ENCODE peak calls at places on chromosomes 13 and 19, in four cellular contexts. Q, A, I and V are unnamed samples.

GRCh38 chr19:38665950-38666661 is 18.7 kb downstream of the ACTN4 start:
- DNase-seq in Q (no peak), A (peak; percentile 93), I (no peak), V (no peak)

GRCh38 chr13:31334547-31334946 is 134.8 kb downstream of the B3GLCT start:
- DNase-seq in Q (no peak), A (no peak), I (no peak), V (no peak)

GRCh38 chr13:97423300-97424045 is 10.5 kb upstream of the RAP2A start:
- DNase-seq in Q (no peak), A (no peak), I (no peak), V (no peak)

GRCh38 chr13:50783940-50784339 is 59.6 kb downstream of the DLEU7 start:
- DNase-seq in Q (no peak), A (no peak), I (no peak), V (no peak)

GRCh38 chr13:41837668-41838067 is 123.2 kb downstream of the VWA8 start:
- DNase-seq in Q (no peak), A (no peak), I (no peak), V (no peak)

GRCh38 chr13:102598061-102598460 is 1.3 kb downstream of the TPP2 start:
- DNase-seq in Q (no peak), A (no peak), I (peak; percentile 22), V (no peak)

GRCh38 chr13:29901714-29902631 is 51.6 kb upstream of the UBL3 start:
- DNase-seq in Q (no peak), A (no peak), I (peak; percentile 75), V (peak; percentile 71)

GRCh38 chr19:49057636-49058234 is at the start of gene CGB7:
- DNase-seq in Q (peak; percentile 30), A (no peak), I (peak; percentile 92), V (peak; percentile 54)

GRCh38 chr19:45848922-45849321 is 14.0 kb downstream of the SYMPK start:
- DNase-seq in Q (no peak), A (no peak), I (no peak), V (no peak)

GRCh38 chr19:32771596-32771995 is 52.0 kb downstream of the TDRD12 start:
- DNase-seq in Q (no peak), A (no peak), I (no peak), V (no peak)

GRCh38 chr19:33100894-33101644 is 20.1 kb downstream of the GPATCH1 start:
- DNase-seq in Q (no peak), A (no peak), I (no peak), V (no peak)

GRCh38 chr19:52535831-52536800 is 8.6 kb downstream of the ZNF808 start:
- DNase-seq in Q (no peak), A (no peak), I (peak; percentile 94), V (no peak)

GRCh38 chr19:37987356-37988332 is 80.6 kb downstream of the SIPA1L3 start:
- DNase-seq in Q (no peak), A (no peak), I (no peak), V (no peak)

GRCh38 chr13:25046985-25047660 is 48.8 kb upstream of the PABPC3 start:
- DNase-seq in Q (no peak), A (no peak), I (peak; percentile 56), V (peak; percentile 16)

GRCh38 chr19:2578391-2578826 is 102.5 kb downstream of the GADD45B start:
- DNase-seq in Q (no peak), A (no peak), I (peak; percentile 80), V (peak; percentile 71)

GRCh38 chr13:50387124-50387581 is 371.9 kb downstream of the KCNRG start:
- DNase-seq in Q (peak; percentile 35), A (no peak), I (peak; percentile 46), V (peak; percentile 71)

GRCh38 chr13:45396548-45397095 is 21.6 kb downstream of the SLC25A30 start:
- DNase-seq in Q (no peak), A (no peak), I (no peak), V (peak; percentile 40)

GRCh38 chr19:49691243-49692101 is 556 bp downstream of the CPT1C start:
- DNase-seq in Q (peak; percentile 90), A (no peak), I (peak; percentile 88), V (no peak)

GRCh38 chr13:66443926-66444325 is 786.2 kb downstream of the PCDH9 start:
- DNase-seq in Q (no peak), A (no peak), I (no peak), V (no peak)

GRCh38 chr19:57192064-57192395 is 730 bp downstream of the ZNF264 start:
- DNase-seq in Q (no peak), A (no peak), I (peak; percentile 27), V (no peak)

GRCh38 chr13:50543767-50544166 is 299.7 kb downstream of the DLEU7 start:
- DNase-seq in Q (no peak), A (no peak), I (peak; percentile 65), V (peak; percentile 77)

GRCh38 chr13:99429670-99430069 is 71.6 kb upstream of the TM9SF2 start:
- DNase-seq in Q (no peak), A (no peak), I (no peak), V (no peak)

GRCh38 chr13:101289764-101290163 is 126.5 kb downstream of the NALCN start:
- DNase-seq in Q (peak; percentile 93), A (peak; percentile 12), I (peak; percentile 18), V (peak; percentile 8)

GRCh38 chr19:10180459-10180858 is 14.3 kb downstream of the DNMT1 start:
- DNase-seq in Q (no peak), A (no peak), I (no peak), V (no peak)

GRCh38 chr13:95614641-95615245 is 29.8 kb downstream of the DZIP1 start:
- DNase-seq in Q (no peak), A (no peak), I (no peak), V (no peak)